ENCODE peak calls at places on chromosomes 6 and 20, in five cellular contexts. One of them, this sample, is unnamed.

GRCh38 chr6:158157064-158157764 is 10.8 kb downstream of the SERAC1 start:
- DNase-seq in gastrocnemius medialis: no peak
- DNase-seq in CD8-positive, alpha-beta T cell: no peak
- DNase-seq in Peyer's patch: no peak
- DNase-seq in cardiac muscle cell: no peak
- DNase-seq in this sample: no peak

GRCh38 chr6:28353981-28354676 is 4.4 kb downstream of the ZKSCAN3 start:
- DNase-seq in gastrocnemius medialis: peak
- DNase-seq in CD8-positive, alpha-beta T cell: no peak
- DNase-seq in Peyer's patch: peak
- DNase-seq in cardiac muscle cell: no peak
- DNase-seq in this sample: no peak

GRCh38 chr20:5044075-5044620 is 42.8 kb upstream of the SLC23A2 start:
- DNase-seq in gastrocnemius medialis: no peak
- DNase-seq in CD8-positive, alpha-beta T cell: no peak
- DNase-seq in Peyer's patch: no peak
- DNase-seq in cardiac muscle cell: no peak
- DNase-seq in this sample: no peak

GRCh38 chr6:150417899-150418824 is 49.4 kb downstream of the IYD start:
- DNase-seq in gastrocnemius medialis: no peak
- DNase-seq in CD8-positive, alpha-beta T cell: no peak
- DNase-seq in Peyer's patch: peak
- DNase-seq in cardiac muscle cell: peak
- DNase-seq in this sample: no peak

GRCh38 chr6:111583986-111584385 is 21.7 kb downstream of the TRAF3IP2 start:
- DNase-seq in gastrocnemius medialis: no peak
- DNase-seq in CD8-positive, alpha-beta T cell: no peak
- DNase-seq in Peyer's patch: no peak
- DNase-seq in cardiac muscle cell: no peak
- DNase-seq in this sample: no peak

GRCh38 chr20:12969071-12969669 is 39.6 kb upstream of the SPTLC3 start:
- DNase-seq in gastrocnemius medialis: no peak
- DNase-seq in CD8-positive, alpha-beta T cell: no peak
- DNase-seq in Peyer's patch: no peak
- DNase-seq in cardiac muscle cell: no peak
- DNase-seq in this sample: no peak

GRCh38 chr6:169798764-169799473 is 47.5 kb downstream of the ERMARD start:
- DNase-seq in gastrocnemius medialis: no peak
- DNase-seq in CD8-positive, alpha-beta T cell: no peak
- DNase-seq in Peyer's patch: no peak
- DNase-seq in cardiac muscle cell: no peak
- DNase-seq in this sample: no peak

GRCh38 chr6:140002406-140003022 is 628.1 kb upstream of the CITED2 start:
- DNase-seq in gastrocnemius medialis: no peak
- DNase-seq in CD8-positive, alpha-beta T cell: no peak
- DNase-seq in Peyer's patch: no peak
- DNase-seq in cardiac muscle cell: no peak
- DNase-seq in this sample: no peak

GRCh38 chr6:133609404-133610270 is 279.3 kb upstream of the TCF21 start:
- DNase-seq in gastrocnemius medialis: no peak
- DNase-seq in CD8-positive, alpha-beta T cell: no peak
- DNase-seq in Peyer's patch: peak
- DNase-seq in cardiac muscle cell: no peak
- DNase-seq in this sample: no peak

DNA sequence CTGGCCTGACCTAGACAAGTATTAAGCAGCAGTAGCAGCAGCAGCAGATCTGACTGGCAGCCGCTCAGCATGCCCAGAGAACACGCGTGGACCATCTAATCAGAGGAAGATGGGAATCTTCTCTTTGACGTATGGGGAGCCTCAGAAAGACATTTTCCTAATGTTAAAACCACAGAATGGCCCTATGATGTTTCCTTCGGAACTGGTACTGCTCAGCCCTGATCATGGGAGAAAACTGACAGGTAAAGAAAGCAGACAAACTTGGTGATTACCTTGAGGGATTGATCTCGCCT is 6.2 kb downstream of the PSMA7 start:
- DNase-seq in gastrocnemius medialis: no peak
- DNase-seq in CD8-positive, alpha-beta T cell: no peak
- DNase-seq in Peyer's patch: no peak
- DNase-seq in cardiac muscle cell: no peak
- DNase-seq in this sample: no peak
- TF ChIP-seq CTCF in gastrocnemius medialis: peak
- TF ChIP-seq CTCF in CD8-positive, alpha-beta T cell: peak
- TF ChIP-seq CTCF in Peyer's patch: no peak
- TF ChIP-seq CTCF in cardiac muscle cell: no peak
- TF ChIP-seq CTCF in this sample: peak

GRCh38 chr6:41695825-41696224 is 39.6 kb downstream of the TFEB start:
- DNase-seq in gastrocnemius medialis: no peak
- DNase-seq in CD8-positive, alpha-beta T cell: no peak
- DNase-seq in Peyer's patch: no peak
- DNase-seq in cardiac muscle cell: no peak
- DNase-seq in this sample: no peak
- TF ChIP-seq CTCF in gastrocnemius medialis: no peak
- TF ChIP-seq CTCF in CD8-positive, alpha-beta T cell: no peak
- TF ChIP-seq CTCF in Peyer's patch: no peak
- TF ChIP-seq CTCF in cardiac muscle cell: no peak
- TF ChIP-seq CTCF in this sample: no peak

GRCh38 chr20:8969062-8969694 is 99.7 kb upstream of the PLCB4 start:
- DNase-seq in gastrocnemius medialis: no peak
- DNase-seq in CD8-positive, alpha-beta T cell: no peak
- DNase-seq in Peyer's patch: no peak
- DNase-seq in cardiac muscle cell: no peak
- DNase-seq in this sample: no peak
- TF ChIP-seq CTCF in gastrocnemius medialis: no peak
- TF ChIP-seq CTCF in CD8-positive, alpha-beta T cell: no peak
- TF ChIP-seq CTCF in Peyer's patch: no peak
- TF ChIP-seq CTCF in cardiac muscle cell: no peak
- TF ChIP-seq CTCF in this sample: no peak

DNA sequence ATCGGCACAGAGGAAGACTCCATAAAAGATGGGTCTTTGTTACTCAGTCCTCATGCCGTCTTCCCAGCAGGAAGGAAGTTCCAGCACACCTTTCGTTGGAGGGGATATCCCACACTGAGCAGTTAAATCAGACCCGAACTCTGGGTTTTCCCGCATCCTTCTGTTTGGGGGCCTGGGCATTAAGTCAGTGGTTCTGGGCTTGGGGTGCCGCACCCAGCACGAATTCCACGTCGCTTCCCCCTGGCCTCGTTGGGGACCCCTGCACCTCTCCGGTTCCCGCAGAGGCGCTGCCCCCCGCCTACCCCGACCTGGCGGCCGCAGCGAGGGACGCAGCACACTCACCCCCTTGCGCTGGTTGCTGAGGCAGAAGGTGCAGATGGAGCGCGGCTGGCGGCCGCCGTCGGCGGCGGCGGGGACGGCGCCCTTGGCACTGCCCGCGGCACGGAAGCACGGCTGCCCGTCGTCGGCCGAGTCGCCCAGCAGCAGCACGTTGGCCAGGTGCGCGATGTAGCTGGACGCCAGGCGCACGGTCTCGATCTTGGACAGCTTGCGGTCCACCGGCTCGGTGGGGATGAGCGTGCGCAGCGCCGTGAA is 641 bp downstream of the TCF15 start:
- DNase-seq in gastrocnemius medialis: no peak
- DNase-seq in CD8-positive, alpha-beta T cell: no peak
- DNase-seq in Peyer's patch: no peak
- DNase-seq in cardiac muscle cell: no peak
- DNase-seq in this sample: no peak
- TF ChIP-seq CTCF in gastrocnemius medialis: no peak
- TF ChIP-seq CTCF in CD8-positive, alpha-beta T cell: no peak
- TF ChIP-seq CTCF in Peyer's patch: no peak
- TF ChIP-seq CTCF in cardiac muscle cell: no peak
- TF ChIP-seq CTCF in this sample: no peak

GRCh38 chr6:70175770-70176169 is 127.1 kb downstream of the COL9A1 start:
- DNase-seq in gastrocnemius medialis: no peak
- DNase-seq in CD8-positive, alpha-beta T cell: no peak
- DNase-seq in Peyer's patch: no peak
- DNase-seq in cardiac muscle cell: no peak
- DNase-seq in this sample: no peak
- TF ChIP-seq CTCF in gastrocnemius medialis: no peak
- TF ChIP-seq CTCF in CD8-positive, alpha-beta T cell: no peak
- TF ChIP-seq CTCF in Peyer's patch: no peak
- TF ChIP-seq CTCF in cardiac muscle cell: no peak
- TF ChIP-seq CTCF in this sample: no peak